ENCODE peak calls at places on chromosome 18, in five cellular contexts. P is sigmoid colon; G is CD8-positive, alpha-beta T cell; U is CD4-positive, CD25-positive, alpha-beta regulatory T cell; O is transverse colon. B is an unnamed sample.

GRCh38 chr18:7230646-7231349 is at the start of gene LRRC30:
- DNase-seq in P (no peak), U (no peak), O (no peak), G (no peak), B (no peak)

GRCh38 chr18:13570856-13571495 is 155.4 kb downstream of the FAM210A start:
- DNase-seq in P (no peak), O (no peak), U (no peak), G (no peak), B (no peak)

GRCh38 chr18:44546954-44547353 is 133.7 kb upstream of the SETBP1 start:
- DNase-seq in U (no peak), O (no peak), G (no peak), P (no peak), B (no peak)

GRCh38 chr18:2589345-2590060 is 18.1 kb downstream of the NDC80 start:
- DNase-seq in P (no peak), U (no peak), G (no peak), O (no peak), B (no peak)

GRCh38 chr18:6741786-6742185 is 12.3 kb downstream of the ARHGAP28 start:
- DNase-seq in U (no peak), P (no peak), O (no peak), G (no peak), B (no peak)

GRCh38 chr18:3451989-3452749 is 2.2 kb downstream of the TGIF1 start:
- DNase-seq in G (peak), P (peak), U (no peak), O (peak), B (peak)

GRCh38 chr18:54551590-54551989 is 39.5 kb upstream of the DYNAP start:
- DNase-seq in O (no peak), P (no peak), U (no peak), G (no peak), B (no peak)

GRCh38 chr18:40402052-40402451 is 1553.0 kb upstream of the PIK3C3 start:
- DNase-seq in G (no peak), O (no peak), P (no peak), U (no peak), B (no peak)

GRCh38 chr18:67730884-67731283 is 214.4 kb upstream of the DSEL start:
- DNase-seq in P (no peak), O (no peak), G (no peak), U (no peak), B (no peak)

GRCh38 chr18:45845410-45845809 is 19.9 kb downstream of the SIGLEC15 start:
- DNase-seq in U (no peak), O (no peak), P (no peak), G (no peak), B (no peak)

GRCh38 chr18:46731316-46731715 is 25.5 kb downstream of the ST8SIA5 start:
- DNase-seq in O (no peak), U (no peak), G (no peak), P (no peak), B (no peak)

GRCh38 chr18:34871435-34871834 is 161.3 kb downstream of the DTNA start:
- DNase-seq in G (no peak), O (no peak), U (no peak), P (no peak), B (no peak)

GRCh38 chr18:7133181-7133580 is 15.6 kb upstream of the LAMA1 start:
- DNase-seq in U (no peak), G (no peak), O (no peak), P (peak), B (no peak)

GRCh38 chr18:21167641-21168372 is 56.2 kb upstream of the ROCK1 start:
- DNase-seq in U (no peak), P (no peak), O (peak), G (no peak), B (no peak)

GRCh38 chr18:5237723-5238370 is 40.8 kb upstream of the AKAIN1 start:
- DNase-seq in G (peak), P (peak), U (peak), O (peak), B (peak)

GRCh38 chr18:54090856-54091255 is 133.6 kb downstream of the MBD2 start:
- DNase-seq in G (no peak), O (no peak), P (no peak), U (no peak), B (no peak)

GRCh38 chr18:70491734-70492348 is 203.0 kb downstream of the SOCS6 start:
- DNase-seq in P (no peak), G (peak), O (peak), U (peak), B (peak)

GRCh38 chr18:62716679-62717058 is 1.3 kb downstream of the PHLPP1 start:
- DNase-seq in P (peak), G (peak), O (peak), U (peak), B (peak)

GRCh38 chr18:58302811-58303210 is 258.8 kb downstream of the NEDD4L start:
- DNase-seq in G (no peak), U (no peak), P (no peak), O (no peak), B (no peak)
- H3K27ac ChIP-seq in G (no peak), U (peak), P (no peak), O (no peak), B (no peak)

GRCh38 chr18:48160622-48161021 is 230.2 kb upstream of the SMAD2 start:
- DNase-seq in O (no peak), P (no peak), G (no peak), U (no peak), B (no peak)
- H3K27ac ChIP-seq in O (peak), P (peak), G (no peak), U (no peak), B (no peak)

DNA sequence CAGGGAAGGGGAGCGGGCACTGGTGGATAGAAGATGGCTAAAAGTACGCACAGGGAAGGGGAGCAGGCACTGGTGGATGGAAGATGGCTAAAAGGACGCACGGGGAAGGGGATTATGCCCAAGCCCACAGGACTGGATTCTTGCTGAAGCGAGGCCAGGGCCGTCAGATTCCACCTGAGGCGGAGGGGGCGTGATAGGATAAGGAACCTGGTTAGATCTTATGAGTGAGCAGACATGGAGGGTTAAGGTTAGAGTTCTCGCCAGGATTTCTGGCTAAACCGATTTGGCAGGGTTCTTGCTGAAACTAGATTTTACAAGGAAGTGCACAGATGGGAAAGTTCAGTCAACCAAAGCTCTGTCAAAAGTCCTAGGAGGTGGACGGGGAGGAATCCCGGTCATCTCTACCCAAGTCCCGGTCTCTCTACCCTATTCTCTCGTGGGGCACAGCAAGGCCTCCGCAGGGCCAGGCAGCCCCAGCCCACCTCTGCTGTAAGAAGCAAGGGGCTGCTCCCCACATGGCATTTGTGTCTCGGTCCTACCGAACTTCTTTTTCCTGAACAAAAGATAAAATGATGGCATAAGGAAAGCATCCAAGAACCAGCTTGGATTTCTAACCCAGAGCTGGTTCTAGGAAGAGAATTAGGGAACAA is 140.8 kb downstream of the PTGR3 start:
- DNase-seq in G (no peak), U (no peak), P (peak), O (no peak), B (no peak)
- H3K27ac ChIP-seq in G (no peak), U (no peak), P (no peak), O (no peak), B (no peak)

GRCh38 chr18:57741273-57741672 is 61.8 kb downstream of the ATP8B1 start:
- DNase-seq in P (no peak), G (no peak), O (no peak), U (no peak), B (no peak)

GRCh38 chr18:57738078-57738477 is 65.0 kb downstream of the ATP8B1 start:
- DNase-seq in P (no peak), O (no peak), G (no peak), U (no peak), B (no peak)

GRCh38 chr18:57743008-57743407 is 60.1 kb downstream of the ATP8B1 start:
- DNase-seq in O (no peak), P (no peak), G (no peak), U (no peak), B (no peak)

GRCh38 chr18:57733861-57734260 is 69.3 kb downstream of the ATP8B1 start:
- DNase-seq in O (no peak), G (no peak), P (no peak), U (no peak), B (no peak)

DNA sequence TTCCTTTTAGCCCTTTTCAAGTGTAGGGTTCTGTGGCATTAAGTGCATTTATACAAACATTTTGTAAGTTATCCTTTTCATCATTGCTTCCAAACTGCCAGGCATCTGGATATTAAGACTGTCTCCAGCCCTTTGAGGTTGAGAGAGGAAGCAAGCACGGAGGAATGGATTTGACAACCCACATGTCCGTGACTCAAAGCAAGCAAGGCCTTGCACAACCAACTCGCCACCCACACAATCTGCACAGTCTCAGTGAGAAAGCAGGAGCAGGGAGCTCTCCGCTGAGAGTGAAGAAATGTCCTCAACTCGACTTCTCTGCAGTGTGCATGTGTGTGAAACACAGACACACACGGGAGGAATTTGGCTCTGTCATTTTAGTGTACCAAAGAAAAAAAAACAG is 65.5 kb downstream of the ATP8B1 start:
- DNase-seq in U (no peak), P (peak), G (no peak), O (peak), B (no peak)
- H3K27ac ChIP-seq in U (no peak), P (peak), G (no peak), O (peak), B (no peak)

DNA sequence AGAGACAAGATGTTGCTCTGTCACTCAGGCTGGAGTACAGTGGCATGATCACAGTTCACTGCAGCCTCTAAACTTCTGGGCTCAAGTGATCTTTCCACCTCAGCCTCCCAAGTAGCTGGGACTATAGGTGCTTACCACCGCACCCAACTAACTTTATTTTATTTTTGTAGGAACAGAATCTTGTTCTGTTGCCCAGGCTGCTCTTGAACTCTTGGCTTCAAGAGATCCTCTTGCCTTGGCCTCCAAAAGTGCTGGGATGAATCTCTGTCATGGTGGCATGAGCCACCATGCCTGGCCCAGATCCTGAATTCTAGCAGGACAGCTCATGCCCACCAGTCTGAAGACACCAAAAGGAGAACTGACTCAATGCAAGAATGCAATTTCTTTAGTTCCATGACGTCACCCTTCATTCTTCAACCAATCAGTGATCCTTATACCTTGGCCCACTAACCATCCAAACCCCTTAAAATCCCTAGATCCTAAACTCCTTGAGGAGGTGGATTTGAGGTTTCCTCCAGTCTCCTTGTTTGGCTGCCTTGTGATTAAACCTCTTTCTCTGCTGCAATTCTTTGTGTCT is 25.6 kb upstream of the CXXC1 start:
- DNase-seq in P (no peak), O (no peak), U (no peak), G (no peak), B (no peak)
- H3K27ac ChIP-seq in P (no peak), O (no peak), U (no peak), G (no peak), B (no peak)

GRCh38 chr18:22663378-22663777 is 245.7 kb upstream of the CTAGE1 start:
- DNase-seq in U (no peak), G (no peak), O (no peak), P (no peak), B (no peak)
- H3K27ac ChIP-seq in U (no peak), G (no peak), O (no peak), P (no peak), B (no peak)

GRCh38 chr18:22694954-22695353 is 238.2 kb upstream of the RBBP8 start:
- DNase-seq in O (no peak), P (peak), U (no peak), G (no peak), B (no peak)
- H3K27ac ChIP-seq in O (no peak), P (no peak), U (no peak), G (no peak), B (no peak)

GRCh38 chr18:79458131-79458838 is 62.6 kb downstream of the NFATC1 start:
- DNase-seq in O (peak), G (no peak), U (no peak), P (peak), B (no peak)
- H3K27ac ChIP-seq in O (peak), G (no peak), U (no peak), P (peak), B (no peak)

GRCh38 chr18:10682368-10682714 is 156.5 kb downstream of the NAPG start:
- DNase-seq in P (no peak), O (no peak), U (no peak), G (no peak), B (no peak)
- H3K27ac ChIP-seq in P (no peak), O (no peak), U (no peak), G (no peak), B (no peak)